ENCODE peak calls at places on chromosomes 13 and 19, in ten cellular contexts. B, I, Y, H, V, A, O, F, M and W are unnamed samples.

GRCh38 chr13:34411881-34412280 is 530.2 kb upstream of the NBEA start:
- DNase-seq in M (no peak), H (no peak), Y (no peak), F (no peak), V (no peak), O (no peak), I (no peak), B (no peak), A (no peak), W (no peak)

GRCh38 chr13:114124921-114125320 is 7.5 kb downstream of the RASA3 start:
- DNase-seq in B (peak), O (peak), Y (no peak), F (no peak), H (no peak), M (no peak), V (no peak), I (no peak), A (no peak), W (no peak)

GRCh38 chr13:112696001-112696868 is 6.4 kb downstream of the ATP11A start:
- DNase-seq in H (peak), A (no peak), Y (no peak), F (no peak), I (no peak), V (no peak), B (no peak), M (no peak), O (no peak), W (no peak)

GRCh38 chr19:42076375-42076944 is 494 bp downstream of the ZNF574 start:
- DNase-seq in O (no peak), A (no peak), B (no peak), H (no peak), F (no peak), M (peak), I (peak), Y (no peak), V (no peak), W (peak)

GRCh38 chr19:49946415-49946814 is 14.6 kb downstream of the SIGLEC11 start:
- DNase-seq in V (no peak), A (no peak), O (no peak), I (no peak), M (no peak), B (no peak), F (no peak), H (peak), Y (no peak), W (no peak)

GRCh38 chr19:4098493-4098892 is 25.4 kb downstream of the MAP2K2 start:
- DNase-seq in V (no peak), O (no peak), H (no peak), M (no peak), F (no peak), I (peak), A (no peak), B (no peak), Y (peak), W (no peak)

GRCh38 chr19:49567722-49568454 is 12.5 kb downstream of the NOSIP start:
- DNase-seq in H (no peak), Y (no peak), B (no peak), A (no peak), O (peak), I (no peak), F (no peak), M (peak), V (no peak), W (no peak)

GRCh38 chr13:113835461-113836274 is 28.2 kb downstream of the GAS6 start:
- DNase-seq in H (peak), O (peak), Y (no peak), V (no peak), I (peak), F (no peak), B (no peak), M (no peak), A (no peak), W (no peak)

GRCh38 chr19:46426035-46426505 is 2.7 kb downstream of the PNMA8C start:
- DNase-seq in M (no peak), F (no peak), A (no peak), Y (peak), V (no peak), O (peak), B (no peak), I (no peak), H (no peak), W (no peak)

GRCh38 chr13:45851171-45851889 is at the start of gene SIAH3:
- DNase-seq in H (no peak), Y (no peak), F (no peak), A (no peak), B (no peak), M (no peak), V (no peak), I (no peak), O (peak), W (no peak)

GRCh38 chr13:64457976-64458375 is 2772.2 kb downstream of the PCDH9 start:
- DNase-seq in M (no peak), H (no peak), O (no peak), F (no peak), B (no peak), Y (no peak), V (no peak), I (no peak), A (no peak), W (no peak)

GRCh38 chr13:93476175-93476574 is 249.6 kb downstream of the GPC6 start:
- DNase-seq in I (no peak), Y (no peak), M (no peak), F (no peak), V (peak), B (peak), H (no peak), A (no peak), O (peak), W (no peak)

GRCh38 chr13:105048685-105049084 is 1486.8 kb downstream of the EFNB2 start:
- DNase-seq in A (no peak), M (no peak), B (no peak), F (no peak), I (no peak), O (no peak), V (no peak), H (no peak), Y (no peak), W (no peak)

GRCh38 chr19:18086590-18087138 is at the start of gene IL12RB1:
- DNase-seq in O (no peak), B (no peak), V (no peak), I (no peak), A (no peak), M (no peak), F (no peak), Y (no peak), H (peak), W (peak)

GRCh38 chr13:34458756-34459462 is 483.2 kb upstream of the NBEA start:
- DNase-seq in M (no peak), F (no peak), I (no peak), Y (no peak), B (no peak), A (no peak), V (no peak), H (no peak), O (no peak), W (no peak)

GRCh38 chr19:14507704-14508246 is 10.4 kb downstream of the DNAJB1 start:
- DNase-seq in V (no peak), O (peak), I (no peak), F (no peak), Y (no peak), B (no peak), A (no peak), H (peak), M (no peak), W (no peak)

GRCh38 chr13:30702006-30702405 is 33.3 kb upstream of the ALOX5AP start:
- DNase-seq in V (no peak), B (no peak), Y (no peak), A (no peak), O (no peak), H (no peak), M (no peak), F (no peak), I (no peak), W (no peak)
- TF ChIP-seq CTCF in V (no peak), B (peak), Y (no peak), A (peak), O (no peak), H (no peak), M (no peak), F (peak), I (no peak), W (no peak)

GRCh38 chr13:63455938-63456337 is 2040.3 kb upstream of the PCDH20 start:
- DNase-seq in Y (no peak), M (no peak), F (no peak), V (no peak), B (no peak), A (no peak), H (no peak), O (no peak), I (no peak), W (no peak)
- TF ChIP-seq CTCF in Y (no peak), M (no peak), F (peak), V (peak), B (peak), A (peak), H (no peak), O (peak), I (no peak), W (no peak)

GRCh38 chr13:91311491-91311890 is 36.0 kb upstream of the MIR17HG start:
- DNase-seq in I (no peak), H (no peak), O (no peak), M (peak), V (no peak), A (no peak), Y (no peak), F (no peak), B (no peak), W (no peak)

GRCh38 chr13:91304740-91305139 is 42.7 kb upstream of the MIR17HG start:
- DNase-seq in V (no peak), A (no peak), O (no peak), F (no peak), M (no peak), I (no peak), H (no peak), B (no peak), Y (no peak), W (no peak)

GRCh38 chr13:91305652-91306051 is 41.8 kb upstream of the MIR17HG start:
- DNase-seq in O (no peak), A (no peak), H (no peak), V (no peak), B (no peak), I (no peak), Y (no peak), M (no peak), F (no peak), W (no peak)

GRCh38 chr13:91307887-91308286 is 39.6 kb upstream of the MIR17HG start:
- DNase-seq in M (no peak), V (no peak), I (no peak), A (no peak), Y (no peak), F (no peak), O (no peak), B (no peak), H (no peak), W (no peak)

DNA sequence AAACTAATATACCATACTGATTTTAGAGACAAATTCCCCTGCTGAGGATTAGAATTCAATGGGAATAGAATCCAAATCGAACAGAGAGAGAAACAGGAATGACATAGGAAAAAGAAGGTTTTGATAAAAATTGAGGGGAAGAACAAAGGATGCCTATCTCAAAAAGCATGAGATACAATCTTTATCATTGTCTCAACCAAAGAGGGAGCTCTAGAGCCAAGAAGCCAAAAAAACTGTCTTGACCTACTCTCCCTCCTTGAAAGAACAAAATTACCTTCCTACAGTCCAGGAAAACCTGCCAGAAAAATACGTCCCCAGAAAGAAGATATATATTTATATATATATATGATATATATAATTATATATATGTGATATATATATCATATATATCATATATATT is 39.2 kb upstream of the MIR17HG start:
- DNase-seq in M (no peak), H (no peak), I (no peak), B (no peak), Y (no peak), F (no peak), O (no peak), V (no peak), A (no peak), W (no peak)
- TF ChIP-seq CTCF in M (no peak), H (no peak), I (no peak), B (peak), Y (no peak), F (no peak), O (no peak), V (no peak), A (no peak), W (no peak)

GRCh38 chr19:40663712-40664692 is 26.4 kb downstream of the NUMBL start:
- DNase-seq in A (peak), V (no peak), M (no peak), I (no peak), Y (no peak), B (no peak), F (no peak), O (peak), H (no peak), W (no peak)

GRCh38 chr19:40666803-40667438 is 23.5 kb downstream of the NUMBL start:
- DNase-seq in V (no peak), M (no peak), F (no peak), A (no peak), O (no peak), Y (no peak), B (no peak), I (no peak), H (no peak), W (no peak)

GRCh38 chr19:40661616-40662015 is 28.8 kb downstream of the NUMBL start:
- DNase-seq in B (no peak), M (no peak), V (no peak), I (no peak), H (no peak), Y (no peak), A (no peak), F (no peak), O (no peak), W (no peak)

GRCh38 chr19:40659566-40659965 is 30.9 kb downstream of the NUMBL start:
- DNase-seq in I (no peak), M (no peak), V (no peak), F (no peak), H (no peak), Y (no peak), A (no peak), O (no peak), B (no peak), W (no peak)

GRCh38 chr19:40662925-40663711 is 27.3 kb downstream of the NUMBL start:
- DNase-seq in V (peak), I (peak), H (peak), F (peak), Y (peak), O (peak), M (peak), B (peak), A (peak), W (peak)
- TF ChIP-seq CTCF in V (peak), I (no peak), H (peak), F (no peak), Y (peak), O (peak), M (no peak), B (peak), A (peak), W (peak)

GRCh38 chr19:54209058-54209747 is 8.5 kb downstream of the RPS9 start:
- DNase-seq in I (no peak), Y (no peak), M (no peak), B (no peak), O (no peak), H (no peak), V (no peak), A (peak), F (no peak), W (no peak)
- TF ChIP-seq CTCF in I (no peak), Y (no peak), M (no peak), B (no peak), O (no peak), H (no peak), V (no peak), A (no peak), F (no peak), W (no peak)

DNA sequence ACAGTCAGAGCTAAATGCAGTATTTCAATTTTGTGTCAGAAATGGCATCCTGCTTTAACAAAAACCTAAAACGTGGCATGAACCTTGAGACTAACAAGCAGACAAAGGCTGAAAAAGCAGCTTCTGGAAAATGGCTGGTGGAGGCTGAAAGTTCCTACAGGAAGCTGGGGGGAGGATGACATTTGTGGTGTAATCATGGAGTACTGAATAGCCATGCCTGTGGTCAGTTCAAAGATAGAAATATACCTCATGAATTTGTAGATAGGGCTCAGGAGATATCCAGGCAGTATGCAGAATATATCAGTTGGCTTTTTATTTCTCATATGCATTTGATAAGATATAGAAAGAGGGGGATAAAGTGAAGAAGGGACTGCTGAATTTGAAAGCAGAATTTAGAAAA is 181.7 kb downstream of the UQCRFS1 start:
- DNase-seq in I (no peak), B (no peak), F (no peak), M (no peak), H (no peak), Y (no peak), V (no peak), O (no peak), A (no peak), W (no peak)
- TF ChIP-seq CTCF in I (no peak), B (no peak), F (no peak), M (no peak), H (no peak), Y (no peak), V (no peak), O (no peak), A (no peak), W (no peak)

DNA sequence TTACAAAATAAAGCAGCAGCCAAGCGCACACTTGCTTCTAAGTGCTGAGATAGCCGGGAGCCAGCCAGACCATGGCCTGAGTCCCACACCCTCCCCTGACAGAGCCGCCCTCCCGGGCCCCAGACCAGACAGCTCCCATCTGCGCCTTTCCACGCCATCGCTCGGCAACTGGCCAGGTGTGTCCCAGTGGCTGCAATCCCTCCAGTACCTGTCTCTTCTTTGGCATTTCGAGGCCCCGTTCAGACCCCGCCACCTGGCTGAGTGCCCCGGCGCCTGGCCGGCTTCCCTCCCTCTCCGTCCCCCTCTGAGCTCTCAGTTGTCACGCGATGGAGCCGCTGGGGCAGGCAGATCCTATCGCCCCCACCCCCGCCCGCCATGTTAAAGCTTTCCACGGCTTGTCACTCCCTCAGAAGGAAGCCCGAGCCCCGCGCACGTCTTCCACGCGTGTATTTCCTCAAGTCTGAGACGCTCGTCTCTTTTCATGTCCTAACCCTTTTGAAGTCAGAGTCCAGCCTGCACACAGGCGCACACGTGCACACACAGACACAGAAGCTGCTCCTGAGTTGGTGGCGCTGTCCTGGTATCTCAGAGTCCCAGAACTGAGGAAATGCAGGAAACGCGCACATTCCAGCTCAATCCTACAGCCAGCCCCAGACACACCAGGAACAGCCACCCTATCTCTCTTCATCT is 7.9 kb downstream of the MLLT1 start:
- DNase-seq in H (peak), F (no peak), M (peak), I (peak), B (no peak), Y (peak), O (peak), A (peak), V (no peak), W (no peak)
- TF ChIP-seq CTCF in H (no peak), F (no peak), M (no peak), I (peak), B (no peak), Y (no peak), O (no peak), A (peak), V (no peak), W (no peak)

GRCh38 chr13:97577026-97577425 is 143.1 kb downstream of the RAP2A start:
- DNase-seq in F (no peak), M (no peak), A (no peak), B (no peak), I (no peak), Y (no peak), O (no peak), V (no peak), H (no peak), W (no peak)

GRCh38 chr13:97573011-97573410 is 139.0 kb downstream of the RAP2A start:
- DNase-seq in F (no peak), A (no peak), I (no peak), V (no peak), M (no peak), B (no peak), H (no peak), Y (no peak), O (peak), W (no peak)

DNA sequence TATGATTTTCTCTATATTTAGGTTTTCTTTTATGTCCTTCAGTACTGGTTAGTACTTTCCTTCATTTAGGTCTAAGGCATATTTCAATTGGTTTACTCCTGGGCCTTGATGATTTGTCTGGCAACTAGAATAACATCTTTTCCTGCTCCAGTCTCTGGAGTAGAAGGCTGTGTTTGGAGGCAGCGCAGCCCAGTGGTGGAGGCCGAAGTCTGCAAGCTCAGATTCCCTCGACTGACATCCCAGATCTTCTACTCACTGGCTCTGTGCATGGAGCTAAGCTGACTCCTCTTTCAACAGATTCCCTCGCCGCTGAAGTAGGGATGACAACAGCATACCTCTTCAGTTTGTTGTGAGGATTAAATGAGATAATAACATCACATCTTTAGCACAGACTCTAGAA is 141.0 kb downstream of the RAP2A start:
- DNase-seq in V (peak), I (peak), B (no peak), H (no peak), M (peak), F (peak), O (peak), Y (no peak), A (peak), W (no peak)
- TF ChIP-seq CTCF in V (peak), I (peak), B (peak), H (peak), M (peak), F (peak), O (peak), Y (no peak), A (peak), W (no peak)